ENCODE peak calls at places on chromosome 10, in seven cellular contexts. Z is K562, C is SK-N-SH, O is GM12878, T is suprapubic skin, E is transverse colon, W is GM23338. S is an unnamed sample. For H3K4me1, the result is how much of the 10 kb centered on the place peaks cover.

GRCh38 chr10:78041170-78042057 is 7.8 kb downstream of the RPS24 start:
- DNase-seq in Z (no peak), C (no peak), O (no peak), T (no peak), E (no peak), W (no peak), S (no peak)

GRCh38 chr10:108358912-108359311 is 1194.4 kb upstream of the SORCS1 start:
- DNase-seq in Z (no peak), C (peak), O (peak), T (no peak), E (no peak), W (no peak), S (no peak)

GRCh38 chr10:35795131-35795819 is 153.2 kb upstream of the FZD8 start:
- DNase-seq in Z (no peak), C (no peak), O (no peak), T (no peak), E (no peak), W (no peak), S (no peak)

GRCh38 chr10:118963963-118964362 is 65.6 kb upstream of the NANOS1 start:
- DNase-seq in Z (no peak), C (no peak), O (no peak), T (no peak), E (no peak), W (no peak), S (no peak)

GRCh38 chr10:88004451-88004850 is 141.0 kb downstream of the PTEN start:
- DNase-seq in Z (no peak), C (no peak), O (no peak), T (no peak), E (no peak), W (no peak), S (no peak)

GRCh38 chr10:128751284-128751683 is 625.1 kb upstream of the MKI67 start:
- DNase-seq in Z (no peak), C (no peak), O (no peak), T (no peak), E (no peak), W (no peak), S (no peak)

GRCh38 chr10:74863508-74863907 is 37.1 kb downstream of the KAT6B start:
- DNase-seq in Z (no peak), C (no peak), O (no peak), T (no peak), E (no peak), W (peak), S (no peak)

GRCh38 chr10:102645388-102645740 is 1.1 kb downstream of the TRIM8 start:
- DNase-seq in Z (no peak), C (peak), O (no peak), T (peak), E (peak), W (peak), S (peak)

GRCh38 chr10:62528441-62528840 is 154.3 kb downstream of the ZNF365 start:
- DNase-seq in Z (no peak), C (no peak), O (peak), T (no peak), E (no peak), W (no peak), S (no peak)

GRCh38 chr10:7092603-7093002 is 318.2 kb downstream of the SFMBT2 start:
- DNase-seq in Z (no peak), C (no peak), O (no peak), T (no peak), E (no peak), W (no peak), S (no peak)

GRCh38 chr10:123797813-123798212 is 93.8 kb downstream of the CPXM2 start:
- DNase-seq in Z (no peak), C (no peak), O (no peak), T (no peak), E (no peak), W (peak), S (no peak)

GRCh38 chr10:57973451-57973850 is 294.2 kb downstream of the IPMK start:
- DNase-seq in Z (no peak), C (no peak), O (no peak), T (no peak), E (no peak), W (no peak), S (no peak)

GRCh38 chr10:5293691-5294550 is 70.8 kb upstream of the UCN3 start:
- DNase-seq in Z (peak), C (peak), O (no peak), T (no peak), E (peak), W (peak), S (no peak)

GRCh38 chr10:60944159-60944909 is at the start of gene RHOBTB1:
- DNase-seq in Z (peak), C (peak), O (no peak), T (peak), E (peak), W (peak), S (peak)

GRCh38 chr10:71337219-71337625 is 18.2 kb downstream of the SLC29A3 start:
- DNase-seq in Z (no peak), C (no peak), O (no peak), T (no peak), E (peak), W (peak), S (no peak)

GRCh38 chr10:103590060-103590459 is 96.6 kb downstream of the NEURL1 start:
- DNase-seq in Z (no peak), C (peak), O (no peak), T (no peak), E (no peak), W (no peak), S (no peak)

GRCh38 chr10:72311667-72312066 is 37.9 kb downstream of the DDIT4 start:
- DNase-seq in Z (no peak), C (no peak), O (no peak), T (no peak), E (no peak), W (no peak), S (no peak)

GRCh38 chr10:97185326-97186058 is at the start of gene SLIT1:
- DNase-seq in Z (no peak), C (peak), O (no peak), T (no peak), E (no peak), W (peak), S (no peak)
- H3K4me3 ChIP-seq in Z (no peak), C (peak), O (no peak), T (peak), E (no peak), W (peak), S (no peak)

GRCh38 chr10:91017202-91017601 is 96.3 kb upstream of the ANKRD1 start:
- DNase-seq in Z (no peak), C (no peak), O (no peak), T (no peak), E (no peak), W (no peak), S (no peak)
- H3K4me1 ChIP-seq in Z (under half), C (under half), O (under half), T (under half), E (under half), W (under half), S (under half)

GRCh38 chr10:53025172-53025651 is 252.6 kb upstream of the MBL2 start:
- DNase-seq in Z (no peak), C (no peak), O (no peak), T (no peak), E (no peak), W (peak), S (no peak)
- TF ChIP-seq POLR2AphosphoS5 in Z (no peak), C (no peak), O (no peak), T (no peak), E (no peak), W (no peak), S (no peak)

GRCh38 chr10:114631678-114632417 is 26.2 kb downstream of the ABLIM1 start:
- DNase-seq in Z (peak), C (peak), O (no peak), T (no peak), E (peak), W (peak), S (peak)

GRCh38 chr10:114634607-114634974 is 23.5 kb downstream of the ABLIM1 start:
- DNase-seq in Z (peak), C (peak), O (no peak), T (peak), E (no peak), W (no peak), S (peak)

GRCh38 chr10:114632869-114633715 is 25.0 kb downstream of the ABLIM1 start:
- DNase-seq in Z (peak), C (peak), O (no peak), T (peak), E (no peak), W (no peak), S (peak)

GRCh38 chr10:114635797-114636550 is 22.1 kb downstream of the ABLIM1 start:
- DNase-seq in Z (no peak), C (no peak), O (no peak), T (no peak), E (peak), W (no peak), S (no peak)

DNA sequence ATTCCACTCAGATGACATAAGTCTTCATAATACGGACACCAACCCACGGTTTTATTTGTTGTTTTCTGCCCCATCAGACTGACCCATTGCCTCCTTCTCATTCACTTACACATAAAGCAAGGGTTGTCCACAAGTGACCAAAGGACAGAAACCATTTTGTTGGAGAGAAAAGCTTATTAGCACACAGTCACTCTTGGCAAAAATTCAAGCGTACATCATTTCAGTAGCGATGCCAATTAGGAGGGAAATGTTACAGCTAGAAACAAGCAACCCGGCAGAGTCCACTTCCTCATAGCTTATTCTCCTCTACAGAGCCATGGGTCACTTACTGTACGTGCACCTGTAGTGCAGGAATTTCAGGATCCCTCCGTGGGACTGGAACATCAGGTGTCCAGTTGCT is 23.0 kb downstream of the ABLIM1 start:
- DNase-seq in Z (no peak), C (no peak), O (no peak), T (no peak), E (no peak), W (no peak), S (no peak)
- H3K4me3 ChIP-seq in Z (no peak), C (no peak), O (no peak), T (peak), E (no peak), W (no peak), S (no peak)

GRCh38 chr10:11787846-11788245 is 35.3 kb upstream of the PROSER2 start:
- DNase-seq in Z (no peak), C (no peak), O (no peak), T (no peak), E (no peak), W (no peak), S (no peak)

GRCh38 chr10:11789956-11790355 is 33.2 kb upstream of the PROSER2 start:
- DNase-seq in Z (no peak), C (no peak), O (no peak), T (no peak), E (no peak), W (no peak), S (no peak)

GRCh38 chr10:11793762-11794479 is 29.2 kb upstream of the PROSER2 start:
- DNase-seq in Z (no peak), C (no peak), O (no peak), T (no peak), E (no peak), W (peak), S (no peak)

GRCh38 chr10:11787374-11787773 is 35.8 kb upstream of the PROSER2 start:
- DNase-seq in Z (no peak), C (no peak), O (no peak), T (no peak), E (no peak), W (no peak), S (peak)

DNA sequence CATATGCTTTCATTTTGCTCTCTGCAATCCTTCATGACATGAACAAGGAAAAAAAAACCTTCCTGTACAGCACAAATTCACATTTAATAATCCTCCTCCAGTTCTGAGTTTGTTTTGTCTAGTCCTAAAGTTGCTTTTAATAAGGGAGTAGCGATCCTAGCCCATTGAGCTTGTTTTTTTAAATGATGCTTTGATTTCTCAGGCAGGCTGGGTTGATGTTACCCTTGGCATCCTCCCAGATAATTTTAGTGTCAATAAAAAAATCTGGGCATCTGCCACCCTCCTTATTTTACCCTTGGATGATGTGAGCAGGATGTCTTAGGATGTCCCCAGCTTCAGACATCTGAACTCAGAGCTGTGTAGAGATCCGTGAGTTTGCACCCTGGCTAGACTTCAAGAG is 33.9 kb upstream of the PROSER2 start:
- DNase-seq in Z (no peak), C (no peak), O (no peak), T (no peak), E (no peak), W (no peak), S (no peak)
- H3K4me1 ChIP-seq in Z (under half), C (under half), O (under half), T (under half), E (under half), W (under half), S (under half)

DNA sequence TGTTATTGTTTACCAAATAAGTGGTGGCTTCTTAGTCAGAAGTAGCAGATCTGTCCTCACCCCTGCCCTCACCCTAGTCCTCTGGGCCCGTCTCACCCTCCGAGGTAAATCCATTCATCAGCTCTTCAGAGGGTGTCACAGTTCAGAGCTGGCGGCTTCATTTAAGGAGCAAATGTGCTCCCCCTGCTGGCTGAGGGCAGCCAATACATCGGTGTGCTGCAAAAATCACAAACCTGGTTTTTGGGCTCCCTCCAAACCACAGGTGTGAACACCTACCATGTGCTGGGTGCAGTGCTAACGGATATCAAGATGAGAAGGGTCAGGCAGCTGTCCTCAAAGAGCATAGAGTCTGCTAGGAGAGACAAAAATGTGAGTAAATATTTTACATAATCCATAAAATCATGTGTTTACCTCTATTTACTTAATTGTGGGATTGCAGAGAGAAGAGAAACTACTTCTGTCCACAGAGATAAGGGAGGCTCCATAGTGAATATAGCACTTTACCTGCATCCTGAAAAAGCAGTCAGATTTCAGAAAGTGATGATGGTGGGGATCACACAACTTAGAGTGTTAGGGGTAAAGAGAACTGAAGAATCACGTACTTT is 15.5 kb upstream of the CRTAC1 start:
- DNase-seq in Z (peak), C (peak), O (no peak), T (no peak), E (peak), W (peak), S (peak)
- TF ChIP-seq POLR2AphosphoS5 in Z (no peak), C (no peak), O (no peak), T (no peak), E (no peak), W (no peak), S (no peak)

S was measured in sigmoid colon.